ENCODE peak calls at places on chromosomes 16 and 17, in six cellular contexts. A is H9, X is neuronal stem cell, I is IMR-90, S is mesenchymal stem cell, R is mesendoderm. M is an unnamed sample.

GRCh38 chr17:29145289-29146058 is 34.7 kb downstream of the MYO18A start:
- DNase-seq in A (peak; percentile 92), X (no peak), I (peak; percentile 84), S (peak; percentile 84), R (peak; percentile 93), M (peak; percentile 69)

GRCh38 chr16:49398761-49399160 is 25.2 kb downstream of the C16orf78 start:
- DNase-seq in A (no peak), X (no peak), I (no peak), S (no peak), R (no peak), M (no peak)

GRCh38 chr17:61063528-61063927 is 336.1 kb upstream of the TBX2 start:
- DNase-seq in A (no peak), X (no peak), I (no peak), S (no peak), R (no peak), M (no peak)

GRCh38 chr17:57001541-57001940 is 23.6 kb downstream of the SCPEP1 start:
- DNase-seq in A (no peak), X (no peak), I (no peak), S (no peak), R (peak; percentile 28), M (no peak)

GRCh38 chr17:2171725-2172446 is 117.0 kb downstream of the HIC1 start:
- DNase-seq in A (no peak), X (no peak), I (peak; percentile 99), S (peak; percentile 99), R (peak; percentile 66), M (no peak)

GRCh38 chr16:3637371-3637923 is 17.0 kb upstream of the DNASE1 start:
- DNase-seq in A (no peak), X (no peak), I (peak; percentile 8), S (peak; percentile 60), R (peak; percentile 73), M (peak; percentile 44)

GRCh38 chr16:10895053-10895946 is 18.3 kb downstream of the CIITA start:
- DNase-seq in A (peak; percentile 85), X (peak; percentile 75), I (peak; percentile 38), S (peak; percentile 48), R (peak; percentile 82), M (peak; percentile 66)

GRCh38 chr17:61465550-61466237 is 13.5 kb downstream of the TBX4 start:
- DNase-seq in A (peak; percentile 23), X (no peak), I (no peak), S (no peak), R (no peak), M (no peak)

GRCh38 chr17:18921912-18922451 is 30.0 kb upstream of the SLC5A10 start:
- DNase-seq in A (no peak), X (no peak), I (peak; percentile 68), S (no peak), R (no peak), M (no peak)

GRCh38 chr17:46742539-46743270 is 75.8 kb downstream of the WNT3 start:
- DNase-seq in A (no peak), X (no peak), I (peak; percentile 93), S (peak; percentile 89), R (no peak), M (no peak)

GRCh38 chr17:4003501-4004421 is 39.5 kb upstream of the ATP2A3 start:
- DNase-seq in A (peak; percentile 77), X (no peak), I (no peak), S (no peak), R (peak; percentile 61), M (no peak)

GRCh38 chr17:72118588-72119279 is 2.1 kb upstream of the SOX9 start:
- DNase-seq in A (peak; percentile 84), X (peak; percentile 86), I (peak; percentile 88), S (peak; percentile 85), R (peak; percentile 81), M (no peak)

GRCh38 chr16:66751992-66752322 is 548 bp upstream of the DYNC1LI2 start:
- DNase-seq in A (no peak), X (no peak), I (no peak), S (no peak), R (no peak), M (no peak)

GRCh38 chr16:19542138-19542821 is 13.2 kb upstream of the VPS35L start:
- DNase-seq in A (no peak), X (no peak), I (no peak), S (no peak), R (no peak), M (peak; percentile 93)

GRCh38 chr16:56870271-56870888 is 5.4 kb downstream of the SLC12A3 start:
- DNase-seq in A (no peak), X (no peak), I (no peak), S (no peak), R (no peak), M (no peak)

GRCh38 chr17:64499805-64500486 is 3.1 kb upstream of the POLG2 start:
- DNase-seq in A (no peak), X (no peak), I (peak; percentile 60), S (peak; percentile 36), R (no peak), M (peak; percentile 82)

GRCh38 chr17:36933174-36934143 is 3.8 kb upstream of the LHX1 start:
- DNase-seq in A (peak; percentile 41), X (no peak), I (no peak), S (no peak), R (no peak), M (no peak)

GRCh38 chr17:27109346-27109745 is 184.6 kb upstream of the WSB1 start:
- DNase-seq in A (no peak), X (no peak), I (no peak), S (no peak), R (no peak), M (peak; percentile 15)

GRCh38 chr16:56911771-56912541 is 20.0 kb upstream of the HERPUD1 start:
- DNase-seq in A (no peak), X (no peak), I (peak; percentile 65), S (peak; percentile 49), R (peak; percentile 37), M (peak; percentile 98)

GRCh38 chr16:89547860-89548259 is 12.6 kb upstream of the RPL13 start:
- DNase-seq in A (no peak), X (no peak), I (no peak), S (no peak), R (no peak), M (no peak)

GRCh38 chr16:86808863-86809444 is 230.6 kb downstream of the FOXL1 start:
- DNase-seq in A (no peak), X (no peak), I (no peak), S (no peak), R (no peak), M (no peak)

GRCh38 chr16:86181526-86181925 is 282.6 kb downstream of the IRF8 start:
- DNase-seq in A (no peak), X (no peak), I (no peak), S (no peak), R (no peak), M (no peak)

GRCh38 chr16:56073508-56073907 is 117.8 kb upstream of the GNAO1 start:
- DNase-seq in A (no peak), X (no peak), I (no peak), S (no peak), R (no peak), M (no peak)

GRCh38 chr17:64920419-64921172 is 1.3 kb upstream of the LRRC37A3 start:
- DNase-seq in A (no peak), X (no peak), I (no peak), S (peak; percentile 17), R (no peak), M (no peak)

GRCh38 chr17:6574689-6575595 is 18.6 kb upstream of the PITPNM3 start:
- DNase-seq in A (no peak), X (no peak), I (peak; percentile 73), S (peak; percentile 36), R (peak; percentile 39), M (no peak)

GRCh38 chr16:73420244-73421040 is 372.5 kb upstream of the ZFHX3 start:
- DNase-seq in A (no peak), X (no peak), I (no peak), S (no peak), R (no peak), M (no peak)

GRCh38 chr16:10322723-10323527 is 62.9 kb upstream of the ATF7IP2 start:
- DNase-seq in A (no peak), X (no peak), I (no peak), S (no peak), R (no peak), M (peak; percentile 48)

GRCh38 chr17:55283256-55283965 is 18.7 kb downstream of the HLF start:
- DNase-seq in A (no peak), X (no peak), I (no peak), S (no peak), R (no peak), M (no peak)

GRCh38 chr17:32490101-32490482 is 3.3 kb downstream of the CDK5R1 start:
- DNase-seq in A (peak; percentile 58), X (no peak), I (no peak), S (no peak), R (peak; percentile 22), M (no peak)

GRCh38 chr16:64409762-64410161 is 712.1 kb downstream of the CDH11 start:
- DNase-seq in A (no peak), X (no peak), I (no peak), S (peak; percentile 32), R (no peak), M (no peak)

GRCh38 chr16:85608887-85609286 is 4.2 kb upstream of the GSE1 start:
- DNase-seq in A (no peak), X (no peak), I (no peak), S (no peak), R (no peak), M (no peak)

GRCh38 chr16:75272097-75272548 is 20.7 kb upstream of the BCAR1 start:
- DNase-seq in A (no peak), X (no peak), I (no peak), S (peak; percentile 33), R (peak; percentile 61), M (peak; percentile 62)

GRCh38 chr16:75266738-75267630 is 15.6 kb upstream of the BCAR1 start:
- DNase-seq in A (no peak), X (no peak), I (no peak), S (no peak), R (no peak), M (no peak)

GRCh38 chr16:75273054-75273925 is 21.9 kb upstream of the BCAR1 start:
- DNase-seq in A (no peak), X (no peak), I (peak; percentile 72), S (peak; percentile 62), R (peak; percentile 49), M (peak; percentile 31)

GRCh38 chr16:75267631-75268264 is 16.3 kb upstream of the BCAR1 start:
- DNase-seq in A (no peak), X (no peak), I (peak; percentile 53), S (peak; percentile 76), R (peak; percentile 63), M (peak; percentile 49)

GRCh38 chr16:75271441-75272096 is 20.1 kb upstream of the BCAR1 start:
- DNase-seq in A (no peak), X (no peak), I (no peak), S (no peak), R (no peak), M (no peak)
- H2AK5ac ChIP-seq in A (no peak overlapping the region), X (no peak overlapping the region), I (no peak overlapping the region), S (peak overlapping the region; percentile 82), R (no peak overlapping the region), M (no peak overlapping the region)

GRCh38 chr16:8864480-8864879 is 4.3 kb downstream of the CARHSP1 start:
- DNase-seq in A (no peak), X (no peak), I (no peak), S (peak; percentile 39), R (peak; percentile 40), M (no peak)
- H2AK5ac ChIP-seq in A (no peak overlapping the region), X (peak overlapping the region; percentile 71), I (peak overlapping the region; percentile 29), S (no peak overlapping the region), R (no peak overlapping the region), M (no peak overlapping the region)

GRCh38 chr16:17370233-17371013 is 100.3 kb downstream of the XYLT1 start:
- DNase-seq in A (no peak), X (no peak), I (peak; percentile 69), S (no peak), R (no peak), M (no peak)
- H2AK5ac ChIP-seq in A (no peak overlapping the region), X (no peak overlapping the region), I (no peak overlapping the region), S (no peak overlapping the region), R (no peak overlapping the region), M (no peak overlapping the region)

GRCh38 chr16:88539652-88540345 is 30.4 kb upstream of the ZC3H18 start:
- DNase-seq in A (no peak), X (no peak), I (no peak), S (no peak), R (peak; percentile 39), M (no peak)
- H2AK5ac ChIP-seq in A (no peak overlapping the region), X (peak overlapping the region; percentile 84), I (no peak overlapping the region), S (no peak overlapping the region), R (no peak overlapping the region), M (no peak overlapping the region)

M was measured in trophoblast cell.